ENCODE peak calls at places on chromosomes 4 and X, in ten cellular contexts. J is nephron progenitor cell; K is activated gamma-delta T cell treated with anti-CD3 and anti-CD28 coated beads, Interleukin-2, amount 50 U/mL, for 16 hours; P is fibroblast of lung; L is heart right ventricle; X is iris pigment epithelial cell; F is activated T-cell treated with anti-CD3 and anti-CD28 coated beads for 48 hours; V is NCI-H2081; O is fibroblast of mammary gland; N is KBM-7. C is an unnamed sample.
A peak's percentile ranks its signal among the peaks of the same experiment; 100 is the strongest.

GRCh38 chr4:76872556-76872955 is 25.4 kb downstream of the SOWAHB start:
- DNase-seq in F (no peak), X (no peak), K (no peak), J (no peak), L (no peak), N (no peak), O (no peak), V (no peak), P (no peak), C (no peak)

GRCh38 chrX:71128915-71129765 is 10.7 kb downstream of the MED12 start:
- DNase-seq in K (peak; percentile 56), F (peak; percentile 57), J (peak; percentile 71), N (peak; percentile 91), O (peak; percentile 53), P (peak; percentile 54), V (peak; percentile 29), L (peak; percentile 56), X (peak; percentile 63), C (peak; percentile 76)

GRCh38 chr4:174702974-174703478 is 126.0 kb downstream of the GLRA3 start:
- DNase-seq in L (no peak), J (no peak), V (no peak), O (no peak), N (no peak), F (no peak), K (no peak), P (no peak), X (peak; percentile 67), C (no peak)

GRCh38 chr4:78565971-78566372 is 14.4 kb downstream of the ANXA3 start:
- DNase-seq in L (no peak), F (no peak), N (no peak), K (no peak), V (no peak), O (peak; percentile 62), J (no peak), X (peak; percentile 81), P (peak; percentile 52), C (no peak)

GRCh38 chrX:30659421-30659820 is 6.2 kb downstream of the GK start:
- DNase-seq in O (peak; percentile 94), L (no peak), N (peak; percentile 37), X (peak; percentile 93), J (no peak), V (no peak), K (no peak), F (no peak), P (peak; percentile 95), C (no peak)

GRCh38 chrX:40189018-40189417 is 91.3 kb upstream of the BCOR start:
- DNase-seq in P (no peak), V (no peak), F (no peak), K (no peak), X (no peak), N (no peak), L (no peak), O (no peak), J (no peak), C (no peak)

GRCh38 chr4:3860061-3860912 is 94.1 kb downstream of the ADRA2C start:
- DNase-seq in O (no peak), J (no peak), X (no peak), K (no peak), V (no peak), L (no peak), P (no peak), N (no peak), F (no peak), C (no peak)

GRCh38 chr4:738781-739280 is 33.2 kb downstream of the PCGF3 start:
- DNase-seq in K (no peak), O (no peak), N (no peak), L (no peak), X (no peak), P (no peak), J (no peak), F (no peak), V (no peak), C (no peak)

GRCh38 chr4:165972747-165973146 is 99.7 kb downstream of the TLL1 start:
- DNase-seq in J (no peak), L (no peak), P (no peak), N (no peak), O (no peak), V (no peak), X (peak; percentile 81), F (no peak), K (no peak), C (no peak)

GRCh38 chr4:10160280-10160856 is 43.8 kb upstream of the WDR1 start:
- DNase-seq in F (no peak), K (no peak), X (peak; percentile 33), V (no peak), P (peak; percentile 42), N (peak; percentile 49), O (peak; percentile 21), J (no peak), L (no peak), C (no peak)

GRCh38 chr4:138251904-138252303 is 9.8 kb upstream of the SLC7A11 start:
- DNase-seq in X (no peak), K (no peak), J (no peak), P (no peak), N (no peak), O (no peak), F (no peak), V (no peak), L (no peak), C (no peak)

GRCh38 chr4:47075241-47075640 is 43.9 kb downstream of the GABRB1 start:
- DNase-seq in O (peak; percentile 32), P (peak; percentile 35), K (no peak), F (no peak), X (peak; percentile 63), V (no peak), L (no peak), J (no peak), N (no peak), C (no peak)

GRCh38 chr4:138461065-138461464 is 218.9 kb upstream of the SLC7A11 start:
- DNase-seq in X (no peak), F (no peak), L (no peak), V (no peak), O (no peak), J (no peak), P (no peak), N (no peak), K (no peak), C (no peak)

GRCh38 chr4:80116516-80116915 is 43.5 kb upstream of the ANTXR2 start:
- DNase-seq in V (no peak), J (no peak), N (no peak), L (no peak), O (no peak), X (no peak), P (no peak), K (no peak), F (no peak), C (no peak)

GRCh38 chr4:153976954-153977353 is 188.1 kb upstream of the SFRP2 start:
- DNase-seq in O (peak; percentile 39), V (no peak), X (no peak), L (no peak), N (no peak), P (no peak), K (no peak), J (no peak), F (no peak), C (no peak)

GRCh38 chrX:74419861-74420193 is 1.5 kb upstream of the SLC16A2 start:
- DNase-seq in N (no peak), L (no peak), K (no peak), P (no peak), V (no peak), J (no peak), X (no peak), O (no peak), F (no peak), C (peak; percentile 44)

GRCh38 chr4:60865238-60865637 is 334.9 kb upstream of the ADGRL3 start:
- DNase-seq in X (peak; percentile 0), J (no peak), N (no peak), P (peak; percentile 15), K (no peak), V (peak; percentile 1), L (no peak), F (no peak), O (no peak), C (no peak)

GRCh38 chr4:48493485-48494100 is 3.5 kb downstream of the ZAR1 start:
- DNase-seq in P (peak; percentile 11), F (no peak), O (peak; percentile 7), L (no peak), N (no peak), K (no peak), J (no peak), V (no peak), X (no peak), C (no peak)

GRCh38 chr4:85722401-85722800 is 247.5 kb downstream of the ARHGAP24 start:
- DNase-seq in N (no peak), F (no peak), J (no peak), K (no peak), X (no peak), V (no peak), P (no peak), O (peak; percentile 27), L (no peak), C (no peak)

GRCh38 chrX:70293621-70294020 is 3.7 kb downstream of the KIF4A start:
- DNase-seq in X (peak; percentile 17), N (no peak), F (no peak), L (no peak), V (no peak), K (no peak), P (peak; percentile 18), O (peak; percentile 36), J (no peak), C (no peak)

GRCh38 chr4:7391637-7392437 is 42.9 kb downstream of the PSAPL1 start:
- DNase-seq in P (no peak), L (no peak), K (no peak), J (no peak), N (no peak), V (no peak), O (no peak), X (no peak), F (no peak), C (no peak)

GRCh38 chr4:108013332-108013731 is 23.6 kb downstream of the HADH start:
- DNase-seq in F (no peak), L (no peak), P (no peak), J (no peak), K (no peak), O (no peak), N (no peak), V (no peak), X (no peak), C (no peak)

GRCh38 chr4:87644286-87644685 is 5.8 kb upstream of the DMP1 start:
- DNase-seq in O (no peak), F (no peak), L (no peak), V (no peak), N (no peak), J (no peak), X (no peak), K (no peak), P (no peak), C (no peak)

GRCh38 chr4:86033171-86033570 is 326.7 kb downstream of the MAPK10 start:
- DNase-seq in P (peak; percentile 88), F (no peak), N (no peak), K (no peak), X (peak; percentile 85), O (peak; percentile 92), L (peak; percentile 25), J (no peak), V (peak; percentile 16), C (peak; percentile 27)

GRCh38 chr4:125975861-125976397 is 661.2 kb downstream of the FAT4 start:
- DNase-seq in F (no peak), N (no peak), O (no peak), K (no peak), X (no peak), P (peak; percentile 1), L (no peak), J (no peak), V (no peak), C (no peak)

GRCh38 chr4:109032676-109033075 is 269.8 kb downstream of the COL25A1 start:
- DNase-seq in F (no peak), L (no peak), K (no peak), V (no peak), O (no peak), J (peak; percentile 9), X (no peak), P (no peak), N (no peak), C (no peak)

GRCh38 chr4:152398060-152398459 is 137.8 kb downstream of the FBXW7 start:
- DNase-seq in N (no peak), O (peak; percentile 31), J (no peak), V (no peak), P (peak; percentile 46), F (no peak), K (no peak), X (peak; percentile 28), L (no peak), C (no peak)

C was measured in ovary.